ENCODE peak calls at places on chromosomes 1 and 21, in six cellular contexts. V is endothelial cell of umbilical vein, A is A549, G is HepG2, W is K562, U is H1. D is an unnamed sample.

GRCh38 chr1:40868051-40868723 is 6.0 kb upstream of the CITED4 start:
- DNase-seq in A (peak; percentile 52), U (no peak), W (peak; percentile 83), G (peak; percentile 87), V (peak; percentile 75), D (no peak)

GRCh38 chr1:41359211-41360073 is 1.8 kb upstream of the FOXO6 start:
- DNase-seq in U (peak; percentile 37), A (no peak), W (no peak), V (no peak), G (no peak), D (no peak)

GRCh38 chr1:213014642-213015041 is 1.0 kb downstream of the ANGEL2 start:
- DNase-seq in G (peak; percentile 16), U (no peak), W (peak; percentile 38), V (no peak), A (no peak), D (no peak)

GRCh38 chr1:224922404-224923164 is 6.9 kb upstream of the DNAH14 start:
- DNase-seq in U (peak; percentile 54), V (peak; percentile 24), A (peak; percentile 57), G (peak; percentile 30), W (peak; percentile 54), D (no peak)

GRCh38 chr1:99538618-99538956 is 107.3 kb upstream of the PALMD start:
- DNase-seq in W (no peak), U (no peak), V (no peak), G (no peak), A (no peak), D (no peak)

GRCh38 chr1:71593523-71593922 is 512.7 kb upstream of the ZRANB2 start:
- DNase-seq in A (no peak), V (no peak), U (no peak), W (no peak), G (no peak), D (no peak)

GRCh38 chr1:21903638-21904474 is 33.3 kb downstream of the HSPG2 start:
- DNase-seq in U (no peak), A (no peak), W (peak; percentile 63), V (peak; percentile 36), G (no peak), D (no peak)

GRCh38 chr1:67921725-67922489 is 88.6 kb upstream of the GNG12 start:
- DNase-seq in W (peak; percentile 75), V (peak; percentile 96), G (no peak), U (no peak), A (no peak), D (no peak)

GRCh38 chr1:22747735-22748073 is 37.1 kb downstream of the EPHB2 start:
- DNase-seq in W (no peak), G (no peak), U (no peak), A (no peak), V (no peak), D (no peak)

GRCh38 chr1:161782886-161783285 is 16.8 kb downstream of the ATF6 start:
- DNase-seq in A (no peak), G (no peak), U (no peak), W (no peak), V (no peak), D (no peak)

GRCh38 chr1:155940531-155940992 is 876 bp upstream of the RXFP4 start:
- DNase-seq in A (no peak), W (no peak), G (peak; percentile 86), V (peak; percentile 84), U (no peak), D (no peak)

GRCh38 chr1:182646739-182647138 is 37.6 kb downstream of the RGS8 start:
- DNase-seq in U (no peak), A (no peak), G (no peak), W (no peak), V (no peak), D (no peak)

GRCh38 chr1:112502827-112503226 is 5.9 kb upstream of the WNT2B start:
- DNase-seq in W (no peak), A (no peak), U (no peak), V (no peak), G (no peak), D (no peak)

GRCh38 chr1:63413394-63413793 is 46.0 kb downstream of the ALG6 start:
- DNase-seq in U (no peak), A (no peak), G (no peak), V (no peak), W (no peak), D (no peak)

GRCh38 chr1:226082959-226083302 is 20.4 kb downstream of the H3-3A start:
- DNase-seq in V (peak; percentile 51), G (no peak), U (no peak), W (peak; percentile 67), A (peak; percentile 56), D (peak; percentile 54)

GRCh38 chr1:167722152-167722869 is 529 bp downstream of the MPZL1 start:
- DNase-seq in V (peak; percentile 52), G (peak; percentile 27), W (peak; percentile 72), A (peak; percentile 53), U (no peak), D (peak; percentile 54)

GRCh38 chr1:167723707-167724323 is 2.0 kb downstream of the MPZL1 start:
- DNase-seq in W (peak; percentile 71), V (no peak), A (no peak), U (no peak), G (no peak), D (no peak)

GRCh38 chr1:167720965-167721616 is 691 bp upstream of the MPZL1 start:
- DNase-seq in V (peak; percentile 72), W (peak; percentile 48), U (no peak), A (peak; percentile 60), G (peak; percentile 49), D (no peak)

GRCh38 chr1:167722870-167723251 is 1.1 kb downstream of the MPZL1 start:
- DNase-seq in V (no peak), U (no peak), A (no peak), W (no peak), G (no peak), D (no peak)

DNA sequence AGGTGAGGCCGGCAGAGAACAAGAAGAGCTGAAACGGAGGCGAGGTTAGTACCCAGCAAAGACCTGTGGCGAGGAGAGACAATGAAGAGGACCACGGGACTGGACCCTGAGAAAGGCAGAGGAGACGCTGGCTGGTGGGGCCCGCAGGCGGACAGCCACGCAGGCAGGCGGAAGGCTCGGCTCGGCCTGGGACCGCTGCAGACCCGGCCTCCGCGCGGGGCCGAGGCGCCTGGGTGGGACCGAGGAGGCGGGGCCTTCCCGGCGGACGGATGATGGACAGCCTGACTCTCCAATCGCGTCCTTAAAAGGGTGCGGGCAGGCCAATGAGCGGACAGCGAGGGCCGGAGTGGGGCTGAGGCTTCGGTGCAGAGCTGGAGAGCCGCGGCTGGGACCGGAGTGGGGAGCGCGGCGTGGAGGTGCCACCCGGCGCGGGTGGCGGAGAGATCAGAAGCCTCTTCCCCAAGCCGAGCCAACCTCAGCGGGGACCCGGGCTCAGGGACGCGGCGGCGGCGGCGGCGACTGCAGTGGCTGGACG is at the start of gene MPZL1:
- DNase-seq in A (peak; percentile 97), G (peak; percentile 85), U (peak; percentile 98), V (peak; percentile 96), W (peak; percentile 98), D (peak; percentile 91)
- TF ChIP-seq JUN in A (peak; percentile 39), G (no peak), U (no peak), V (no peak), W (no peak), D (no peak)

GRCh38 chr1:11316701-11317100 is 43.7 kb downstream of the UBIAD1 start:
- DNase-seq in V (no peak), A (no peak), G (no peak), W (no peak), U (no peak), D (no peak)
- TF ChIP-seq JUN in V (no peak), A (no peak), G (no peak), W (no peak), U (no peak), D (no peak)

DNA sequence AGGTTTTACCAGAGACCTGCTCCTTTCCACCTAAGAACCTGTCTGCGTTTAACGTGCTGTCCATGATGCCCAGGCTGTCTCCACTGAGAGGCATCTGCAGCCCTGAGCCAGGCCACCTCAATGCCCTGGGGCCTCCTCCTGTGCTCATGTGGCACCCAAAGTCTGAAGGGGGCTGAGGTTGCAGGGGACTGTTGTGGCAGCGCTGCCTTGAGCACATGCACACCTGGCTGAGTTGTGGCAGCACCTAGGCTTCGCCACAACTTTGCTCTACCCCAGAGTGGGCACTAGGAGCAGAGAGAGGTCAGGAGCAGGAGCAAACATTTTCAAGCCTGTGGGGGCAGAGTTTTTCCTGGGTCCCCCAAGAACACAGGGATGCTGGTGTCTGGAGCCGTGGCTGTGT is 1527.1 kb downstream of the PLA2G4A start:
- DNase-seq in V (no peak), U (no peak), G (no peak), W (no peak), A (no peak), D (no peak)
- TF ChIP-seq JUN in V (no peak), U (no peak), G (no peak), W (no peak), A (no peak), D (no peak)

GRCh38 chr1:145974721-145975120 is 10.2 kb downstream of the POLR3GL start:
- DNase-seq in W (no peak), V (no peak), U (no peak), A (no peak), G (no peak), D (no peak)
- TF ChIP-seq JUN in W (no peak), V (no peak), U (no peak), A (no peak), G (no peak), D (no peak)

DNA sequence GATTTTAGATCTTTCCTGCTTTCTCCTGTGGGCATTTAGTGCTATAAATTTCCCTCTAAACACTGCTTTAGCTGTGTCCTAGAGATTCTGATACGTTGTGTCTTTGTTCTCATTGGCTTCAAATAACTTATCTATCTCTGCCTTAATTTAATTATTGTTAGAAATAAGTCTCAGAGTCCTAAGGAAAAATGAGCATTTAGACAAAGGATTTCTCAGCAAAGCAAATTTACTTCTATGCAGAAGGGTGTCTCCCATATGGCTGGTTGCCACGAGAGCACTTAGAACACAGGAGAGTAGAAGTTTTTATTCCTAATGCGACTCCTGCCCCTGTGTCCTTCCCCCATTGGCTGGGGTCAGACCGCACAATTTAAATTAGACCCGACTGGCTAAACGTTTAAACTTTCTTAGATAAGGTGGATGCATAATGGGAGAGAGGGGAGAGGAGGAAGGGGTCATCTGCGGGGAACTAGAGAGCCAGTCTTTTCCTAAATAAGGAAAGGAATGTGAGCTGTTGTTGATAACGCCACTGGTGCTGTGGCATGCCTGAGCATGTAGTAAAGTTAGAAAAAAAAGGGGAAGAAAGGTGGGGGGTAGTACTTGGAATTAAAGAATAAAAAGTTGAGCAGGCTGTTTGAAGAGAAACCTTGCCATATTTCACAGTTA is 170.2 kb downstream of the DYRK1A start:
- DNase-seq in A (no peak), V (no peak), U (no peak), G (no peak), W (peak; percentile 65), D (no peak)
- TF ChIP-seq JUN in A (no peak), V (no peak), U (no peak), G (no peak), W (no peak), D (no peak)

D was measured in WTC11.